ENCODE peak calls at places on chromosome 15, in eight cellular contexts. One of them, this sample, is unnamed.

GRCh38 chr15:46242935-46243334 is 608.1 kb downstream of the SQOR start:
- DNase-seq in ovary: no peak
- DNase-seq in lower leg skin: no peak
- DNase-seq in right cardiac atrium: no peak
- DNase-seq in H7: no peak
- DNase-seq in left lung: no peak
- DNase-seq in mesendoderm: no peak
- DNase-seq in cardiac fibroblast: no peak
- DNase-seq in this sample: no peak

GRCh38 chr15:29376580-29376979 is 107.0 kb upstream of the NSMCE3 start:
- DNase-seq in left lung: no peak
- DNase-seq in ovary: no peak
- DNase-seq in H7: no peak
- DNase-seq in lower leg skin: no peak
- DNase-seq in right cardiac atrium: no peak
- DNase-seq in mesendoderm: peak
- DNase-seq in cardiac fibroblast: no peak
- DNase-seq in this sample: no peak

GRCh38 chr15:50797926-50798325 is 32.4 kb upstream of the SPPL2A start:
- DNase-seq in H7: no peak
- DNase-seq in left lung: no peak
- DNase-seq in lower leg skin: peak
- DNase-seq in right cardiac atrium: no peak
- DNase-seq in ovary: no peak
- DNase-seq in mesendoderm: no peak
- DNase-seq in cardiac fibroblast: no peak
- DNase-seq in this sample: peak

GRCh38 chr15:25508369-25509002 is 69.7 kb upstream of the UBE3A start:
- DNase-seq in lower leg skin: no peak
- DNase-seq in H7: peak
- DNase-seq in left lung: no peak
- DNase-seq in mesendoderm: peak
- DNase-seq in ovary: no peak
- DNase-seq in cardiac fibroblast: peak
- DNase-seq in right cardiac atrium: no peak
- DNase-seq in this sample: no peak

GRCh38 chr15:69422336-69422895 is 8.3 kb downstream of the KIF23 start:
- DNase-seq in cardiac fibroblast: no peak
- DNase-seq in right cardiac atrium: no peak
- DNase-seq in H7: no peak
- DNase-seq in ovary: no peak
- DNase-seq in lower leg skin: no peak
- DNase-seq in left lung: no peak
- DNase-seq in mesendoderm: no peak
- DNase-seq in this sample: no peak

GRCh38 chr15:27587810-27588209 is 511.3 kb downstream of the OCA2 start:
- DNase-seq in mesendoderm: peak
- DNase-seq in right cardiac atrium: no peak
- DNase-seq in cardiac fibroblast: no peak
- DNase-seq in H7: peak
- DNase-seq in left lung: no peak
- DNase-seq in lower leg skin: no peak
- DNase-seq in ovary: no peak
- DNase-seq in this sample: peak

GRCh38 chr15:66905954-66906353 is 159.4 kb upstream of the SMAD3 start:
- DNase-seq in right cardiac atrium: no peak
- DNase-seq in left lung: no peak
- DNase-seq in ovary: no peak
- DNase-seq in cardiac fibroblast: no peak
- DNase-seq in lower leg skin: no peak
- DNase-seq in mesendoderm: no peak
- DNase-seq in H7: no peak
- DNase-seq in this sample: no peak

GRCh38 chr15:60017538-60018199 is 13.6 kb downstream of the FOXB1 start:
- DNase-seq in left lung: no peak
- DNase-seq in lower leg skin: no peak
- DNase-seq in right cardiac atrium: no peak
- DNase-seq in mesendoderm: no peak
- DNase-seq in H7: no peak
- DNase-seq in ovary: no peak
- DNase-seq in cardiac fibroblast: peak
- DNase-seq in this sample: no peak

GRCh38 chr15:71800190-71800589 is 10.2 kb upstream of the NR2E3 start:
- DNase-seq in cardiac fibroblast: no peak
- DNase-seq in ovary: no peak
- DNase-seq in left lung: no peak
- DNase-seq in H7: no peak
- DNase-seq in right cardiac atrium: no peak
- DNase-seq in mesendoderm: no peak
- DNase-seq in lower leg skin: no peak
- DNase-seq in this sample: no peak

GRCh38 chr15:77018796-77019475 is 24.0 kb downstream of the PSTPIP1 start:
- DNase-seq in right cardiac atrium: peak
- DNase-seq in ovary: no peak
- DNase-seq in lower leg skin: no peak
- DNase-seq in left lung: no peak
- DNase-seq in cardiac fibroblast: no peak
- DNase-seq in H7: peak
- DNase-seq in mesendoderm: no peak
- DNase-seq in this sample: no peak

GRCh38 chr15:35549567-35549966 is 3.6 kb upstream of the DPH6 start:
- DNase-seq in right cardiac atrium: no peak
- DNase-seq in ovary: no peak
- DNase-seq in cardiac fibroblast: no peak
- DNase-seq in lower leg skin: no peak
- DNase-seq in left lung: no peak
- DNase-seq in mesendoderm: peak
- DNase-seq in H7: no peak
- DNase-seq in this sample: no peak

GRCh38 chr15:22961661-22962221 is 18.4 kb downstream of the CYFIP1 start:
- DNase-seq in right cardiac atrium: no peak
- DNase-seq in cardiac fibroblast: peak
- DNase-seq in left lung: no peak
- DNase-seq in lower leg skin: no peak
- DNase-seq in ovary: no peak
- DNase-seq in H7: no peak
- DNase-seq in mesendoderm: no peak
- DNase-seq in this sample: peak

GRCh38 chr15:90774731-90775521 is 57.8 kb downstream of the BLM start:
- DNase-seq in lower leg skin: no peak
- DNase-seq in right cardiac atrium: no peak
- DNase-seq in cardiac fibroblast: peak
- DNase-seq in H7: no peak
- DNase-seq in left lung: no peak
- DNase-seq in mesendoderm: no peak
- DNase-seq in ovary: no peak
- DNase-seq in this sample: no peak

GRCh38 chr15:85099195-85099803 is 117.6 kb downstream of the PDE8A start:
- DNase-seq in H7: no peak
- DNase-seq in cardiac fibroblast: no peak
- DNase-seq in mesendoderm: no peak
- DNase-seq in lower leg skin: no peak
- DNase-seq in right cardiac atrium: no peak
- DNase-seq in left lung: no peak
- DNase-seq in ovary: no peak
- DNase-seq in this sample: no peak

GRCh38 chr15:31398677-31399260 is 72.1 kb downstream of the KLF13 start:
- DNase-seq in left lung: no peak
- DNase-seq in lower leg skin: no peak
- DNase-seq in H7: peak
- DNase-seq in cardiac fibroblast: no peak
- DNase-seq in mesendoderm: no peak
- DNase-seq in right cardiac atrium: peak
- DNase-seq in ovary: peak
- DNase-seq in this sample: no peak

GRCh38 chr15:90594297-90594696 is 64.6 kb downstream of the CRTC3 start:
- DNase-seq in ovary: no peak
- DNase-seq in H7: no peak
- DNase-seq in lower leg skin: peak
- DNase-seq in left lung: peak
- DNase-seq in mesendoderm: no peak
- DNase-seq in right cardiac atrium: peak
- DNase-seq in cardiac fibroblast: no peak
- DNase-seq in this sample: peak

GRCh38 chr15:94400521-94401290 is 169.3 kb downstream of the MCTP2 start:
- DNase-seq in left lung: no peak
- DNase-seq in right cardiac atrium: no peak
- DNase-seq in ovary: no peak
- DNase-seq in cardiac fibroblast: no peak
- DNase-seq in H7: peak
- DNase-seq in lower leg skin: no peak
- DNase-seq in mesendoderm: no peak
- DNase-seq in this sample: no peak

GRCh38 chr15:88624971-88625290 is 3.8 kb downstream of the AEN start:
- DNase-seq in H7: no peak
- DNase-seq in mesendoderm: no peak
- DNase-seq in left lung: no peak
- DNase-seq in ovary: no peak
- DNase-seq in cardiac fibroblast: no peak
- DNase-seq in right cardiac atrium: no peak
- DNase-seq in lower leg skin: no peak
- DNase-seq in this sample: peak

GRCh38 chr15:72196409-72197044 is 1.1 kb downstream of the GRAMD2A start:
- DNase-seq in left lung: no peak
- DNase-seq in mesendoderm: no peak
- DNase-seq in right cardiac atrium: no peak
- DNase-seq in cardiac fibroblast: peak
- DNase-seq in lower leg skin: no peak
- DNase-seq in H7: peak
- DNase-seq in ovary: no peak
- DNase-seq in this sample: no peak

GRCh38 chr15:34039506-34040123 is 611 bp upstream of the AVEN start:
- DNase-seq in H7: no peak
- DNase-seq in ovary: no peak
- DNase-seq in left lung: no peak
- DNase-seq in cardiac fibroblast: peak
- DNase-seq in right cardiac atrium: no peak
- DNase-seq in mesendoderm: peak
- DNase-seq in lower leg skin: no peak
- DNase-seq in this sample: no peak

GRCh38 chr15:33679065-33679464 is 289.2 kb upstream of the CHRM5 start:
- DNase-seq in left lung: no peak
- DNase-seq in lower leg skin: no peak
- DNase-seq in H7: no peak
- DNase-seq in ovary: no peak
- DNase-seq in cardiac fibroblast: no peak
- DNase-seq in mesendoderm: peak
- DNase-seq in right cardiac atrium: no peak
- DNase-seq in this sample: no peak

GRCh38 chr15:22265056-22265945 is 185.0 kb downstream of the OR4M2 start:
- DNase-seq in right cardiac atrium: no peak
- DNase-seq in lower leg skin: no peak
- DNase-seq in H7: no peak
- DNase-seq in left lung: no peak
- DNase-seq in cardiac fibroblast: no peak
- DNase-seq in mesendoderm: no peak
- DNase-seq in ovary: no peak
- DNase-seq in this sample: no peak

GRCh38 chr15:75130597-75131268 is 70.9 kb upstream of the C15orf39 start:
- DNase-seq in ovary: no peak
- DNase-seq in lower leg skin: no peak
- DNase-seq in H7: no peak
- DNase-seq in mesendoderm: no peak
- DNase-seq in right cardiac atrium: no peak
- DNase-seq in cardiac fibroblast: no peak
- DNase-seq in left lung: no peak
- DNase-seq in this sample: no peak
- H3K4me3 ChIP-seq in ovary: no peak
- H3K4me3 ChIP-seq in lower leg skin: no peak
- H3K4me3 ChIP-seq in H7: no peak
- H3K4me3 ChIP-seq in mesendoderm: no peak
- H3K4me3 ChIP-seq in right cardiac atrium: no peak
- H3K4me3 ChIP-seq in cardiac fibroblast: no peak
- H3K4me3 ChIP-seq in left lung: peak
- H3K4me3 ChIP-seq in this sample: no peak

DNA sequence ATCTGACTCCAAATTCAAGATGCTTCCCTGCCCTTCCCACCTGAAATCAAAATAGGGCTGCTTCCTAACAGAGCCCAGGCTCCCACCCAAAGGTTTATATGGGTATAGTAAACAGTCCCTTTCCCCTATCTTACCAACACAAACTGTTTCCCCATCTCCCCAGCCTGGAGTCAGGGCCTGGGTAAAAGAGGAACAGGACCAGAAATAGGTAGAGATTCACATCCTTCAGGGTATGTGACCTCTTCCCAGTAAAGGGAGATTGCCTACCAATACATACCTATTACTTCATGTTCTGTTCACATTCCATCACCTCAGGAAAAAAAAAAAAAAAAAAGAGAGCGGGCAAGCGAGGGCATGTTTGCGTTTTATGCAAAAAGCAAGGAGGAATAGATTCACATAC is 9.7 kb upstream of the SHF start:
- DNase-seq in H7: no peak
- DNase-seq in left lung: no peak
- DNase-seq in right cardiac atrium: no peak
- DNase-seq in mesendoderm: no peak
- DNase-seq in cardiac fibroblast: no peak
- DNase-seq in lower leg skin: no peak
- DNase-seq in ovary: no peak
- DNase-seq in this sample: no peak
- H3K4me3 ChIP-seq in H7: no peak
- H3K4me3 ChIP-seq in left lung: peak
- H3K4me3 ChIP-seq in right cardiac atrium: no peak
- H3K4me3 ChIP-seq in mesendoderm: no peak
- H3K4me3 ChIP-seq in cardiac fibroblast: no peak
- H3K4me3 ChIP-seq in lower leg skin: no peak
- H3K4me3 ChIP-seq in ovary: no peak
- H3K4me3 ChIP-seq in this sample: no peak

DNA sequence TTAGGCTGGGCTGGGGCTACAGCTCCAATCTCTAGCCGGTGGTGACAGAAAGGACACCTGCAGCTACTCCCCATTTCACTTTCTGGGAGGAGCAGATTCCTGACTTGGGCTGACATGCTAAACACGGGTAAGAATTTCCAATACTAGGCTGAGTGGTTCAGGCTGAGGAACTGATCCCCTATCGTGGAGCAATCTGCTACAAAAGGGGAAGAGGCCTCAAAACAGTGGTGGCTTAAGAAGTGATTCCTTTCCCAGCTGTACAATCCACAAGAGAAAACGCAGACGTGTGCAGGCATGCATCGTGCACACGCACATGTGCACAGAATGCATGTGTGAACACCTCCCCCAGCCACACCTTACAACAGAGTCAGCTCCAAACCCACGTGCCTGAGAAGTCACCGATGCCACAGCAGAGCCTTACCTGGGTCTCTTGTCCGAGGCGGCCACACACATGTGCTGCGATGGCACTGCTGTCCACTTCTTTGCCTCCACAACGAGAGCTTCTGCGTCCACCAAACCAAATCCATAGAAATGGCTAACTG is 86.7 kb upstream of the SNRPA1 start:
- DNase-seq in left lung: peak
- DNase-seq in mesendoderm: no peak
- DNase-seq in lower leg skin: no peak
- DNase-seq in ovary: no peak
- DNase-seq in cardiac fibroblast: no peak
- DNase-seq in right cardiac atrium: no peak
- DNase-seq in H7: no peak
- DNase-seq in this sample: no peak
- H3K4me3 ChIP-seq in left lung: no peak
- H3K4me3 ChIP-seq in mesendoderm: no peak
- H3K4me3 ChIP-seq in lower leg skin: no peak
- H3K4me3 ChIP-seq in ovary: no peak
- H3K4me3 ChIP-seq in cardiac fibroblast: no peak
- H3K4me3 ChIP-seq in right cardiac atrium: no peak
- H3K4me3 ChIP-seq in H7: no peak
- H3K4me3 ChIP-seq in this sample: no peak

GRCh38 chr15:92907880-92908279 is 7.8 kb downstream of the CHD2 start:
- DNase-seq in cardiac fibroblast: peak
- DNase-seq in right cardiac atrium: peak
- DNase-seq in ovary: no peak
- DNase-seq in H7: no peak
- DNase-seq in lower leg skin: peak
- DNase-seq in mesendoderm: no peak
- DNase-seq in left lung: no peak
- DNase-seq in this sample: no peak
- H3K4me3 ChIP-seq in cardiac fibroblast: peak
- H3K4me3 ChIP-seq in right cardiac atrium: peak
- H3K4me3 ChIP-seq in ovary: peak
- H3K4me3 ChIP-seq in H7: no peak
- H3K4me3 ChIP-seq in lower leg skin: no peak
- H3K4me3 ChIP-seq in mesendoderm: no peak
- H3K4me3 ChIP-seq in left lung: peak
- H3K4me3 ChIP-seq in this sample: no peak

This sample was measured in body of pancreas.